ENCODE peak calls at places on chromosome 2, in nine cellular contexts. G is A549; R is adrenal gland; O is spleen; T is cardiac muscle cell; D is neuronal stem cell; W is endodermal cell; A is GM23248; K is CD8-positive, alpha-beta T cell. L is an unnamed sample.

GRCh38 chr2:136171223-136171622 is 53.3 kb upstream of the CXCR4 start:
- DNase-seq in D (no peak), R (no peak), G (no peak), W (no peak), K (no peak), O (no peak), A (no peak), T (no peak), L (no peak)

GRCh38 chr2:176419591-176420071 is 150.4 kb downstream of the MTX2 start:
- DNase-seq in W (no peak), O (no peak), A (peak; percentile 87), R (no peak), K (no peak), D (no peak), T (peak; percentile 75), G (no peak), L (no peak)

GRCh38 chr2:97781981-97782380 is 68.6 kb downstream of the ZAP70 start:
- DNase-seq in O (no peak), A (no peak), K (no peak), G (no peak), T (no peak), D (no peak), R (no peak), W (no peak), L (peak; percentile 71)

GRCh38 chr2:28976584-28976983 is 4.5 kb upstream of the TOGARAM2 start:
- DNase-seq in A (peak; percentile 28), O (no peak), R (no peak), K (no peak), G (no peak), W (peak; percentile 69), D (no peak), T (peak; percentile 53), L (no peak)

GRCh38 chr2:216632952-216633615 is at the start of gene IGFBP2:
- DNase-seq in K (no peak), G (peak; percentile 41), A (peak; percentile 55), R (peak; percentile 25), O (no peak), D (peak; percentile 85), W (peak; percentile 94), T (peak; percentile 30), L (peak; percentile 60)

GRCh38 chr2:166375736-166376487 is at the start of gene SCN9A:
- DNase-seq in A (peak; percentile 85), W (peak; percentile 95), O (peak; percentile 91), D (peak; percentile 82), G (peak; percentile 49), T (peak; percentile 70), R (peak; percentile 63), K (no peak), L (peak; percentile 86)

GRCh38 chr2:190794466-190795184 is 86.0 kb upstream of the GLS start:
- DNase-seq in R (no peak), K (no peak), G (no peak), A (peak; percentile 55), D (no peak), W (no peak), O (no peak), T (no peak), L (no peak)

GRCh38 chr2:43542285-43542933 is 53.4 kb downstream of the THADA start:
- DNase-seq in R (no peak), W (no peak), O (no peak), K (no peak), D (no peak), G (peak; percentile 28), A (peak; percentile 77), T (peak; percentile 71), L (no peak)

GRCh38 chr2:60438136-60438535 is 115.3 kb downstream of the BCL11A start:
- DNase-seq in R (no peak), W (no peak), D (no peak), O (no peak), T (no peak), G (no peak), K (no peak), A (no peak), L (no peak)

GRCh38 chr2:109692013-109692738 is 78.0 kb downstream of the SOWAHC start:
- DNase-seq in K (no peak), A (no peak), T (peak; percentile 38), O (no peak), G (no peak), D (no peak), W (peak; percentile 55), R (no peak), L (peak; percentile 43)

GRCh38 chr2:105103481-105103880 is 65.6 kb downstream of the MRPS9 start:
- DNase-seq in A (no peak), K (no peak), T (no peak), G (no peak), D (no peak), O (no peak), W (no peak), R (no peak), L (no peak)

GRCh38 chr2:23283653-23284052 is 101.3 kb upstream of the KLHL29 start:
- DNase-seq in D (no peak), G (no peak), T (peak; percentile 52), W (no peak), K (no peak), O (no peak), A (peak; percentile 68), R (no peak), L (no peak)

GRCh38 chr2:17539993-17540812 is at the start of gene VSNL1:
- DNase-seq in G (no peak), W (peak; percentile 97), D (peak; percentile 93), R (peak; percentile 81), K (no peak), A (peak; percentile 74), O (peak; percentile 67), T (peak; percentile 85), L (peak; percentile 16)

GRCh38 chr2:174172802-174173355 is 75.5 kb downstream of the OLA1 start:
- DNase-seq in A (no peak), W (no peak), R (no peak), K (no peak), D (no peak), G (no peak), O (no peak), T (no peak), L (no peak)

GRCh38 chr2:42010743-42011298 is 37.0 kb upstream of the PKDCC start:
- DNase-seq in R (no peak), K (no peak), W (no peak), O (no peak), D (no peak), T (peak; percentile 86), G (no peak), A (peak; percentile 86), L (no peak)

GRCh38 chr2:1774929-1775328 is 30.6 kb upstream of the PXDN start:
- DNase-seq in T (no peak), K (no peak), R (no peak), D (no peak), G (no peak), A (no peak), W (no peak), O (no peak), L (no peak)

GRCh38 chr2:235026137-235026536 is 74.3 kb downstream of the SH3BP4 start:
- DNase-seq in R (peak; percentile 48), K (no peak), A (peak; percentile 93), O (no peak), W (peak; percentile 44), D (no peak), G (peak; percentile 62), T (peak; percentile 75), L (no peak)
- H3K4me1 ChIP-seq in R (peaks cover 20% of the 10 kb centered on the region), K (no peaks in the 10 kb centered on the region), A (peaks cover 68% of the 10 kb centered on the region), O (no peaks in the 10 kb centered on the region), W (no peaks in the 10 kb centered on the region), D (no peaks in the 10 kb centered on the region), G (peaks cover 79% of the 10 kb centered on the region), T (peaks cover 24% of the 10 kb centered on the region), L (peaks cover 4% of the 10 kb centered on the region)

GRCh38 chr2:231050018-231050901 is 6.4 kb upstream of the PSMD1 start:
- DNase-seq in W (no peak), G (no peak), R (no peak), A (no peak), D (no peak), T (peak; percentile 23), K (no peak), O (no peak), L (peak; percentile 85)
- H3K27ac ChIP-seq in W (no peak overlapping the region), G (peak overlapping the region; percentile 82), R (no peak overlapping the region), A (no peak overlapping the region), D (no peak overlapping the region), T (no peak overlapping the region), K (no peak overlapping the region), O (no peak overlapping the region), L (no peak overlapping the region)

GRCh38 chr2:153478289-153479261 is at the start of gene RPRM:
- DNase-seq in W (peak; percentile 97), T (peak; percentile 73), G (peak; percentile 60), R (peak; percentile 88), D (peak; percentile 85), A (peak; percentile 78), K (peak; percentile 70), O (peak; percentile 90), L (peak; percentile 63)

GRCh38 chr2:153474407-153474806 is 4.2 kb downstream of the RPRM start:
- DNase-seq in R (no peak), W (no peak), D (no peak), A (no peak), T (no peak), K (no peak), G (no peak), O (no peak), L (no peak)

GRCh38 chr2:153477096-153477555 is 1.4 kb downstream of the RPRM start:
- DNase-seq in G (no peak), D (no peak), T (no peak), O (no peak), W (peak; percentile 89), K (no peak), R (peak; percentile 32), A (peak; percentile 12), L (peak; percentile 37)

GRCh38 chr2:153477641-153478288 is 797 bp downstream of the RPRM start:
- DNase-seq in O (no peak), K (no peak), R (peak; percentile 30), D (no peak), W (peak; percentile 90), T (no peak), G (no peak), A (peak; percentile 10), L (no peak)

GRCh38 chr2:153476491-153477095 is 2.0 kb downstream of the RPRM start:
- DNase-seq in K (no peak), O (no peak), W (no peak), D (no peak), G (no peak), A (peak; percentile 6), R (peak; percentile 38), T (no peak), L (no peak)
- H3K4me3 ChIP-seq in K (no peak overlapping the region), O (peak overlapping the region; percentile 16), W (peak overlapping the region; percentile 94), D (peak overlapping the region; percentile 47), G (no peak overlapping the region), A (no peak overlapping the region), R (peak overlapping the region; percentile 74), T (no peak overlapping the region), L (no peak overlapping the region)

DNA sequence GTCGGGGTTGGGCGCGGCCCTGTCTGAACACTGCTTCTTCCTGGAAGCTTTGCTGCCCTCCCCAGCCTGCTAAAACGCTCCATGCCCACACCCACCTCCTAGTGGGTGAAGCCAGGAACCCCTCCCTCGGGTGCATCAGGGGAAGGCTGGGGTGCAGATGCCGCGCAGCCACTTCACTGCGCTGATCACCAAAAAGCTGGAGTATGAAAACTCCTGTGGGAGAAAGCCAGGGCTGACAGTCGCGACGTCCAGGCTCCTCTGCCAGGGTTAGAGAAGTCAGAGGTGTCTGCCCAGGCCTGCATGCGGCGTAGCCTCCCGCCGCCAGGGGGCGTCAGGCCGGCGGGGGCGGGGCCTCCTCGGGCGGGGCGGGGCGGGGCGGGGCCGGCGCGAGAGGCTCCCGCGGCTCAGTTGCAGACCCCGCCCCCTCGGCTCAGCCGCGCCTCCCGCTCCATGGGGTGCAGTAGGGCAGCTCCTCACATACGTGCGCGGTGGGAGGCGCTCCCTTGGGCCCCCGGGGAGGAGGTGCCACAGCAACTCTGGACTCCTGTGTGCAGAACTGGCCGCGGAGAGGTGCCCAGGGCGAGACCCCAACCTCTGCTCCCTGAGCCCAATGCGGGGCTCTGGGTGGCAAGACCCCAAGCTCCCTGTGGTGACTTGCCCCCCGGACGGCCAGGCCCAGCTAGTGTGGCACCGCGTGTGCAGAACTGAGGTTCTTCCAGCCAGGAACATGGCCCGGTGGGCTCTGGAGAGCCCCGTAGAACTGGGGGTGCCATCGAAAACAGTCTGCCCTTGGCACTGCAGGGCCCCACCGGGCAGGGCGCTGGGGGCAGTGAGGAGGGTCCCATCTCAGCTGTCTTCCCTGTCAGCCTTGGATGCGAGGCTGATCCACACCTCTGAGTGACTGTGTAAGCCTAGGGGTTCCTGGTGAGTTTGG is 1.8 kb upstream of the RNPEPL1 start:
- DNase-seq in D (peak; percentile 73), W (peak; percentile 94), O (peak; percentile 99), R (peak; percentile 93), T (peak; percentile 91), K (peak; percentile 97), A (peak; percentile 94), G (no peak), L (peak; percentile 97)
- H3K4me1 ChIP-seq in D (peaks cover 28% of the 10 kb centered on the region), W (peaks cover 18% of the 10 kb centered on the region), O (peaks cover 93% of the 10 kb centered on the region), R (peaks cover 58% of the 10 kb centered on the region), T (peaks cover 23% of the 10 kb centered on the region), K (peaks cover 85% of the 10 kb centered on the region), A (peaks cover 27% of the 10 kb centered on the region), G (peaks cover 53% of the 10 kb centered on the region), L (no peaks in the 10 kb centered on the region)